ENCODE peak calls at places on chromosomes 7 and 10, in ten cellular contexts. B is AG08395; D is tibial artery; A is HS-5; H is NCI-H1436; V is stimulated activated CD8-positive, alpha-beta memory T cell treated with anti-CD3 and anti-CD28 coated beads, Interleukin-2, amount 100 ng/mL, for 48 hours; I is NCI-H2029; Y is fibroblast of the conjunctiva; M is pulmonary artery endothelial cell; U is NCI-H510A. K is an unnamed sample.

GRCh38 chr7:66239467-66239856 is 34.3 kb downstream of the TPST1 start:
- DNase-seq in B (no peak), D (no peak), A (no peak), H (no peak), V (no peak), I (no peak), Y (no peak), M (no peak), U (no peak), K (no peak)

GRCh38 chr10:121058082-121058481 is 206.9 kb downstream of the WDR11 start:
- DNase-seq in B (no peak), D (no peak), A (no peak), H (no peak), V (no peak), I (no peak), Y (no peak), M (no peak), U (no peak), K (no peak)

GRCh38 chr7:45196374-45196773 is 38.8 kb downstream of the RAMP3 start:
- DNase-seq in B (no peak), D (no peak), A (no peak), H (no peak), V (peak; percentile 46), I (no peak), Y (no peak), M (no peak), U (no peak), K (peak; percentile 13)

GRCh38 chr10:132774905-132775863 is 10.8 kb downstream of the NKX6-2 start:
- DNase-seq in B (no peak), D (no peak), A (no peak), H (peak; percentile 95), V (no peak), I (no peak), Y (no peak), M (no peak), U (no peak), K (no peak)

GRCh38 chr10:8403711-8404371 is 349.4 kb downstream of the GATA3 start:
- DNase-seq in B (no peak), D (no peak), A (no peak), H (no peak), V (no peak), I (no peak), Y (no peak), M (no peak), U (no peak), K (no peak)

GRCh38 chr7:99794585-99795502 is 10.9 kb upstream of the CYP3A4 start:
- DNase-seq in B (no peak), D (no peak), A (peak; percentile 32), H (no peak), V (no peak), I (no peak), Y (no peak), M (no peak), U (no peak), K (no peak)

GRCh38 chr10:100894589-100895294 is 18.0 kb upstream of the SLF2 start:
- DNase-seq in B (no peak), D (no peak), A (no peak), H (no peak), V (no peak), I (no peak), Y (no peak), M (no peak), U (no peak), K (no peak)

GRCh38 chr10:58919927-58920654 is 256.4 kb upstream of the PHYHIPL start:
- DNase-seq in B (peak; percentile 66), D (no peak), A (peak; percentile 73), H (peak; percentile 81), V (no peak), I (no peak), Y (peak; percentile 49), M (no peak), U (no peak), K (no peak)

GRCh38 chr10:73931767-73932624 is 21.1 kb downstream of the PLAU start:
- DNase-seq in B (no peak), D (no peak), A (no peak), H (peak; percentile 8), V (peak; percentile 17), I (no peak), Y (no peak), M (no peak), U (peak; percentile 61), K (no peak)

GRCh38 chr7:138974675-138975237 is 6.4 kb downstream of the KIAA1549 start:
- DNase-seq in B (no peak), D (no peak), A (no peak), H (peak; percentile 45), V (no peak), I (no peak), Y (no peak), M (no peak), U (no peak), K (no peak)

GRCh38 chr7:135508853-135509588 is 881 bp downstream of the CNOT4 start:
- DNase-seq in B (peak; percentile 14), D (no peak), A (no peak), H (no peak), V (no peak), I (no peak), Y (no peak), M (no peak), U (no peak), K (no peak)

GRCh38 chr10:129259128-129259527 is 207.9 kb upstream of the MGMT start:
- DNase-seq in B (no peak), D (no peak), A (no peak), H (no peak), V (no peak), I (no peak), Y (no peak), M (no peak), U (no peak), K (no peak)

GRCh38 chr7:18846765-18847215 is 270.6 kb downstream of the TWIST1 start:
- DNase-seq in B (peak; percentile 61), D (no peak), A (no peak), H (no peak), V (no peak), I (no peak), Y (peak; percentile 56), M (no peak), U (no peak), K (no peak)

GRCh38 chr10:70462349-70462984 is 16.1 kb upstream of the PALD1 start:
- DNase-seq in B (no peak), D (peak; percentile 96), A (no peak), H (no peak), V (no peak), I (peak; percentile 72), Y (no peak), M (no peak), U (no peak), K (peak; percentile 86)

GRCh38 chr7:29806131-29806792 is at the start of gene WIPF3:
- DNase-seq in B (peak; percentile 11), D (peak; percentile 71), A (no peak), H (peak; percentile 14), V (no peak), I (no peak), Y (no peak), M (no peak), U (no peak), K (no peak)

GRCh38 chr7:92563345-92563744 is 26.8 kb downstream of the FAM133B start:
- DNase-seq in B (no peak), D (no peak), A (no peak), H (no peak), V (no peak), I (no peak), Y (no peak), M (peak; percentile 15), U (no peak), K (no peak)

GRCh38 chr7:108083980-108084379 is 46.2 kb downstream of the LAMB4 start:
- DNase-seq in B (peak; percentile 28), D (no peak), A (no peak), H (no peak), V (no peak), I (no peak), Y (no peak), M (no peak), U (no peak), K (no peak)

GRCh38 chr10:70480254-70480861 is 1.8 kb downstream of the PALD1 start:
- DNase-seq in B (no peak), D (no peak), A (no peak), H (no peak), V (no peak), I (no peak), Y (no peak), M (no peak), U (no peak), K (no peak)

GRCh38 chr10:48197236-48197899 is 77.1 kb downstream of the FRMPD2 start:
- DNase-seq in B (no peak), D (no peak), A (no peak), H (no peak), V (no peak), I (no peak), Y (no peak), M (no peak), U (no peak), K (no peak)

GRCh38 chr7:65832281-65832680 is 40.6 kb upstream of the VKORC1L1 start:
- DNase-seq in B (peak; percentile 11), D (no peak), A (no peak), H (no peak), V (no peak), I (no peak), Y (no peak), M (no peak), U (no peak), K (no peak)

GRCh38 chr7:94584113-94584512 is 71.8 kb downstream of the SGCE start:
- DNase-seq in B (peak; percentile 12), D (no peak), A (no peak), H (no peak), V (no peak), I (peak; percentile 61), Y (peak; percentile 53), M (no peak), U (no peak), K (no peak)

GRCh38 chr7:94190599-94191061 is 186.5 kb upstream of the BET1 start:
- DNase-seq in B (peak; percentile 81), D (no peak), A (peak; percentile 88), H (no peak), V (no peak), I (no peak), Y (peak; percentile 83), M (peak; percentile 76), U (no peak), K (no peak)

GRCh38 chr10:34236927-34237326 is 578.2 kb downstream of the PARD3 start:
- DNase-seq in B (no peak), D (no peak), A (no peak), H (no peak), V (no peak), I (no peak), Y (no peak), M (no peak), U (no peak), K (no peak)

GRCh38 chr7:149266451-149266850 is 4.5 kb downstream of the ZNF783 start:
- DNase-seq in B (no peak), D (no peak), A (no peak), H (no peak), V (no peak), I (no peak), Y (no peak), M (no peak), U (no peak), K (no peak)

GRCh38 chr7:37545619-37546356 is 97.1 kb upstream of the ELMO1 start:
- DNase-seq in B (no peak), D (no peak), A (no peak), H (no peak), V (no peak), I (no peak), Y (no peak), M (no peak), U (no peak), K (no peak)